ENCODE peak calls at places on chromosomes 5 and 9, in seven cellular contexts. G is SW 1271; O is HCEC 1CT; T is substantia nigra; U is NCI-H774; X is naive thymus-derived CD8-positive, alpha-beta T cell; L is activated CD4-positive, alpha-beta T cell treated with anti-CD3 and anti-CD28 coated beads, Interleukin-2, amount 10 ng/mL, durations not matched to agents 7 days and 5 days. I is an unnamed sample.

GRCh38 chr5:157823655-157824054 is 35.3 kb downstream of the CLINT1 start:
- DNase-seq in G (no peak), O (no peak), T (no peak), U (no peak), X (no peak), L (no peak), I (no peak)

GRCh38 chr5:132221781-132222648 is 5.6 kb downstream of the P4HA2 start:
- DNase-seq in G (no peak), O (peak), T (no peak), U (no peak), X (no peak), L (no peak), I (no peak)

GRCh38 chr5:112529525-112529924 is 110.4 kb upstream of the EPB41L4A start:
- DNase-seq in G (peak), O (no peak), T (no peak), U (peak), X (no peak), L (no peak), I (no peak)

GRCh38 chr5:80191991-80192398 is 63.9 kb downstream of the SERINC5 start:
- DNase-seq in G (no peak), O (no peak), T (peak), U (no peak), X (peak), L (peak), I (no peak)

GRCh38 chr9:18459958-18460584 is 13.9 kb upstream of the ADAMTSL1 start:
- DNase-seq in G (peak), O (peak), T (no peak), U (no peak), X (no peak), L (no peak), I (no peak)

GRCh38 chr9:4228606-4229005 is 71.3 kb downstream of the GLIS3 start:
- DNase-seq in G (no peak), O (peak), T (no peak), U (no peak), X (no peak), L (no peak), I (no peak)

GRCh38 chr5:145221416-145221815 is 613.7 kb downstream of the PRELID2 start:
- DNase-seq in G (no peak), O (no peak), T (no peak), U (no peak), X (no peak), L (no peak), I (no peak)

GRCh38 chr9:8627944-8628679 is 828.5 kb upstream of the DMAC1 start:
- DNase-seq in G (no peak), O (no peak), T (no peak), U (peak), X (no peak), L (no peak), I (peak)

GRCh38 chr5:177194278-177194677 is 60.7 kb downstream of the NSD1 start:
- DNase-seq in G (peak), O (peak), T (no peak), U (no peak), X (no peak), L (no peak), I (no peak)

GRCh38 chr9:97875111-97875510 is 22.1 kb downstream of the FOXE1 start:
- DNase-seq in G (no peak), O (no peak), T (no peak), U (no peak), X (no peak), L (no peak), I (no peak)

GRCh38 chr5:154470949-154471870 is 6.8 kb downstream of the HAND1 start:
- DNase-seq in G (no peak), O (no peak), T (no peak), U (no peak), X (no peak), L (no peak), I (no peak)

GRCh38 chr9:82284758-82285157 is 296.2 kb downstream of the SPATA31D1 start:
- DNase-seq in G (no peak), O (no peak), T (no peak), U (no peak), X (no peak), L (no peak), I (no peak)

GRCh38 chr9:137064027-137064879 is 6.1 kb downstream of the SAPCD2 start:
- DNase-seq in G (peak), O (peak), T (peak), U (peak), X (peak), L (peak), I (no peak)

GRCh38 chr9:117906763-117907162 is 202.6 kb downstream of the TLR4 start:
- DNase-seq in G (no peak), O (no peak), T (no peak), U (no peak), X (no peak), L (no peak), I (no peak)

GRCh38 chr9:7146582-7146981 is 388.8 kb downstream of the KDM4C start:
- DNase-seq in G (no peak), O (no peak), T (no peak), U (no peak), X (no peak), L (no peak), I (no peak)

GRCh38 chr9:125748511-125749099 is 1.4 kb downstream of the PBX3 start:
- DNase-seq in G (peak), O (no peak), T (peak), U (no peak), X (peak), L (peak), I (no peak)

GRCh38 chr5:176694631-176695030 is 47.3 kb downstream of the TSPAN17 start:
- DNase-seq in G (no peak), O (no peak), T (no peak), U (no peak), X (no peak), L (no peak), I (no peak)

GRCh38 chr9:94156549-94157407 is 72.5 kb downstream of the PTPDC1 start:
- DNase-seq in G (no peak), O (no peak), T (peak), U (peak), X (no peak), L (no peak), I (no peak)

GRCh38 chr9:129665008-129665771 is at the start of gene PRRX2:
- DNase-seq in G (peak), O (no peak), T (no peak), U (no peak), X (peak), L (peak), I (no peak)